ENCODE peak calls at places on chromosome 10, in eight cellular contexts. J is heart left ventricle; T is CD4-positive, CD25-positive, alpha-beta regulatory T cell; I is MM.1S; Z is spleen; D is body of pancreas; X is mucosa of descending colon; S is aorta. P is an unnamed sample. For H3K9me3, the result is how much of the 10 kb centered on the place peaks cover.

GRCh38 chr10:96814264-96814663 is 17.8 kb upstream of the LCOR start:
- DNase-seq in J (no peak), T (no peak), I (no peak), Z (no peak), D (no peak), X (no peak), S (no peak), P (peak)

GRCh38 chr10:128867119-128867518 is 599.9 kb upstream of the MGMT start:
- DNase-seq in J (no peak), T (no peak), I (no peak), Z (no peak), D (no peak), X (no peak), S (no peak), P (no peak)

GRCh38 chr10:43075612-43076003 is 1.3 kb upstream of the RET start:
- DNase-seq in J (no peak), T (no peak), I (no peak), Z (no peak), D (no peak), X (peak), S (no peak), P (no peak)

GRCh38 chr10:110486680-110487410 is 10.9 kb upstream of the DUSP5 start:
- DNase-seq in J (no peak), T (no peak), I (no peak), Z (no peak), D (no peak), X (no peak), S (no peak), P (no peak)

GRCh38 chr10:15859865-15860691 is at the start of gene MINDY3:
- DNase-seq in J (peak), T (peak), I (peak), Z (peak), D (peak), X (peak), S (peak), P (peak)

GRCh38 chr10:23293145-23293724 is 51.4 kb downstream of the C10orf67 start:
- DNase-seq in J (no peak), T (peak), I (peak), Z (no peak), D (peak), X (peak), S (no peak), P (no peak)

GRCh38 chr10:104424719-104425118 is 71.1 kb downstream of the CFAP58 start:
- DNase-seq in J (no peak), T (peak), I (no peak), Z (no peak), D (no peak), X (no peak), S (no peak), P (no peak)

GRCh38 chr10:53841746-53842145 is 959.3 kb downstream of the PCDH15 start:
- DNase-seq in J (no peak), T (no peak), I (no peak), Z (no peak), D (no peak), X (no peak), S (no peak), P (no peak)

GRCh38 chr10:120460776-120461175 is 3.7 kb downstream of the PLPP4 start:
- DNase-seq in J (no peak), T (no peak), I (no peak), Z (no peak), D (no peak), X (no peak), S (no peak), P (peak)

GRCh38 chr10:90167174-90168064 is 466.0 kb downstream of the KIF20B start:
- DNase-seq in J (no peak), T (no peak), I (no peak), Z (no peak), D (no peak), X (no peak), S (no peak), P (no peak)

GRCh38 chr10:71804067-71804466 is 30.7 kb upstream of the VSIR start:
- DNase-seq in J (no peak), T (no peak), I (no peak), Z (peak), D (peak), X (no peak), S (peak), P (no peak)

GRCh38 chr10:26697163-26697921 is at the start of gene PDSS1:
- DNase-seq in J (peak), T (peak), I (peak), Z (peak), D (peak), X (peak), S (peak), P (peak)

GRCh38 chr10:92914478-92915066 is 66.3 kb downstream of the EXOC6 start:
- DNase-seq in J (peak), T (peak), I (peak), Z (no peak), D (peak), X (peak), S (no peak), P (peak)

GRCh38 chr10:72564596-72564995 is 61.3 kb downstream of the MICU1 start:
- DNase-seq in J (no peak), T (no peak), I (no peak), Z (no peak), D (no peak), X (no peak), S (no peak), P (peak)

GRCh38 chr10:46251857-46252847 is 34.6 kb upstream of the ANTXRL start:
- DNase-seq in J (no peak), T (no peak), I (no peak), Z (no peak), D (no peak), X (no peak), S (no peak), P (no peak)

GRCh38 chr10:101019440-101019703 is 11.6 kb downstream of the PDZD7 start:
- DNase-seq in J (no peak), T (no peak), I (no peak), Z (no peak), D (no peak), X (no peak), S (no peak), P (no peak)

GRCh38 chr10:62980697-62981495 is 152.2 kb upstream of the NRBF2 start:
- DNase-seq in J (no peak), T (no peak), I (no peak), Z (no peak), D (no peak), X (no peak), S (no peak), P (no peak)

GRCh38 chr10:25059990-25060389 is 43.6 kb downstream of the THNSL1 start:
- DNase-seq in J (no peak), T (no peak), I (no peak), Z (no peak), D (peak), X (peak), S (peak), P (peak)

GRCh38 chr10:74743401-74743800 is 83.0 kb upstream of the KAT6B start:
- DNase-seq in J (no peak), T (no peak), I (no peak), Z (no peak), D (no peak), X (no peak), S (no peak), P (no peak)

GRCh38 chr10:97991875-97992274 is 38.5 kb downstream of the CRTAC1 start:
- DNase-seq in J (no peak), T (no peak), I (no peak), Z (no peak), D (no peak), X (peak), S (no peak), P (peak)

GRCh38 chr10:104045151-104046089 is 40.3 kb downstream of the COL17A1 start:
- DNase-seq in J (peak), T (no peak), I (peak), Z (no peak), D (peak), X (peak), S (peak), P (peak)

GRCh38 chr10:133458710-133459453 is 5.1 kb downstream of the SCART1 start:
- DNase-seq in J (no peak), T (no peak), I (no peak), Z (peak), D (no peak), X (no peak), S (peak), P (no peak)

GRCh38 chr10:133460208-133460769 is 6.5 kb downstream of the SCART1 start:
- DNase-seq in J (no peak), T (no peak), I (no peak), Z (no peak), D (no peak), X (no peak), S (no peak), P (no peak)

GRCh38 chr10:133461027-133461426 is 7.3 kb downstream of the SCART1 start:
- DNase-seq in J (no peak), T (no peak), I (no peak), Z (no peak), D (no peak), X (no peak), S (no peak), P (no peak)

GRCh38 chr10:133458021-133458709 is 4.4 kb downstream of the SCART1 start:
- DNase-seq in J (no peak), T (no peak), I (no peak), Z (no peak), D (no peak), X (no peak), S (peak), P (no peak)

GRCh38 chr10:133459454-133460207 is 5.9 kb downstream of the SCART1 start:
- DNase-seq in J (no peak), T (no peak), I (no peak), Z (peak), D (no peak), X (no peak), S (peak), P (no peak)
- H3K9me3 ChIP-seq in J (under half), T (under half), I (under half), Z (under half), D (under half), X (under half), S (under half), P (under half)

GRCh38 chr10:61904711-61905445 is 3.4 kb downstream of the ARID5B start:
- DNase-seq in J (no peak), T (peak), I (peak), Z (no peak), D (peak), X (peak), S (no peak), P (peak)
- H3K4me3 ChIP-seq in J (no peak), T (peak), I (peak), Z (peak), D (no peak), X (no peak), S (peak), P (peak)

GRCh38 chr10:21826725-21827124 is 176.8 kb downstream of the DNAJC1 start:
- DNase-seq in J (no peak), T (no peak), I (no peak), Z (no peak), D (no peak), X (no peak), S (no peak), P (no peak)
- H3K9me3 ChIP-seq in J (under half), T (under half), I (under half), Z (half or more), D (under half), X (half or more), S (under half), P (under half)

DNA sequence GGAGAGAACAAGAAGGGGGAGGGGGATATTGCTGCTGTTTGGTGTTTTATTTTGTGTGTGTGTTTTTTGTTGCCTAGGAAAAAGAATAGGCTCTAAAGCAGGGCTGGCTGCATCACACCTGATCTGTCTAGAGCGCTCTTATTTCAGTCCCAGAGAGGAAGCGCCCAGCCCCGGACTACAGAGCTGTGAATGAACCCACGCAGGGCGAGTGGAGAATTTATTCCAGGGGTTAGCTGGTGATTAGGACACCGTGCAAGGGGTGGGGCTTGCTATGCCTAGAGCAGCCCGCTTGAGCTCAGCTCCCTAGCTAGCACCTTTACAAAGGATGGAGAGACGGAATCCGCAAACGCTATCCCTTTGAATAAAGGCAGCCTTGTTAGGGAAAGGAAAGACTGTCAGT is 642 bp upstream of the FAM13C start:
- DNase-seq in J (peak), T (no peak), I (no peak), Z (no peak), D (peak), X (peak), S (peak), P (peak)
- H3K4me3 ChIP-seq in J (peak), T (no peak), I (peak), Z (peak), D (no peak), X (no peak), S (peak), P (peak)

GRCh38 chr10:49783645-49784044 is 21.5 kb upstream of the OGDHL start:
- DNase-seq in J (no peak), T (no peak), I (no peak), Z (no peak), D (no peak), X (no peak), S (no peak), P (no peak)
- H3K9me3 ChIP-seq in J (under half), T (under half), I (under half), Z (under half), D (under half), X (under half), S (under half), P (under half)

GRCh38 chr10:108471420-108471819 is 1306.9 kb upstream of the SORCS1 start:
- DNase-seq in J (no peak), T (no peak), I (no peak), Z (no peak), D (no peak), X (no peak), S (no peak), P (no peak)

GRCh38 chr10:108461976-108462375 is 1297.5 kb upstream of the SORCS1 start:
- DNase-seq in J (no peak), T (no peak), I (no peak), Z (no peak), D (no peak), X (no peak), S (no peak), P (no peak)

GRCh38 chr10:108469940-108470339 is 1305.4 kb upstream of the SORCS1 start:
- DNase-seq in J (no peak), T (no peak), I (no peak), Z (no peak), D (no peak), X (no peak), S (no peak), P (no peak)

GRCh38 chr10:108465871-108466641 is 1301.5 kb upstream of the SORCS1 start:
- DNase-seq in J (peak), T (no peak), I (no peak), Z (peak), D (peak), X (peak), S (peak), P (peak)
- H3K4me3 ChIP-seq in J (peak), T (no peak), I (no peak), Z (peak), D (peak), X (no peak), S (peak), P (peak)

GRCh38 chr10:133444342-133445267 is 9.1 kb upstream of the SCART1 start:
- DNase-seq in J (no peak), T (no peak), I (no peak), Z (no peak), D (no peak), X (no peak), S (peak), P (no peak)
- H3K9me3 ChIP-seq in J (under half), T (under half), I (under half), Z (under half), D (under half), X (under half), S (under half), P (under half)

GRCh38 chr10:115710136-115710535 is 562.9 kb downstream of the GFRA1 start:
- DNase-seq in J (no peak), T (no peak), I (no peak), Z (no peak), D (no peak), X (no peak), S (no peak), P (no peak)
- H3K4me3 ChIP-seq in J (no peak), T (no peak), I (no peak), Z (no peak), D (no peak), X (no peak), S (no peak), P (no peak)

DNA sequence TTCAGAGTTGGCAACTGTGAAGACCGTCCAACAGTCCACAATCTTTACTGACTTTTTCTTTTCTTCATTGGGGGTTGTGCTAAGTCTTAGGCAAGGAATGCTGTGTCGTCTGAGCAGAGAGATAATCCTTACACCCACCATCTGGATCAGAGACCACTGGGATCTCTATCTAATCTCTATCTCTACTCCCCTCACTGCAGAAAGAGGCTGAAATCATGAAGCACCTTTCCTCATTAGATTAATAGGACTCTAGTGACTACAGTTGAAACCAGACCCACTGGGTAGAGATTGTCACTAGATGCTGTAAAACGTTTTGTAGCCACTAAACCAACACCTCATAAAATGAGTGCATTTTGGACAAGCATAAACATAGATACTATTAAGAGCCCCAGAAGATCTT is 387.4 kb upstream of the CELF2 start:
- DNase-seq in J (no peak), T (no peak), I (no peak), Z (no peak), D (no peak), X (no peak), S (no peak), P (no peak)
- H3K9me3 ChIP-seq in J (under half), T (under half), I (under half), Z (under half), D (under half), X (under half), S (under half), P (under half)

GRCh38 chr10:60729106-60729505 is 49.2 kb upstream of the CDK1 start:
- DNase-seq in J (no peak), T (no peak), I (no peak), Z (no peak), D (no peak), X (no peak), S (no peak), P (no peak)

GRCh38 chr10:60732240-60733188 is 45.8 kb upstream of the CDK1 start:
- DNase-seq in J (no peak), T (peak), I (peak), Z (peak), D (peak), X (peak), S (peak), P (peak)

GRCh38 chr10:60733189-60733815 is 45.0 kb upstream of the CDK1 start:
- DNase-seq in J (no peak), T (no peak), I (peak), Z (peak), D (peak), X (peak), S (peak), P (peak)

GRCh38 chr10:60733826-60734225 is 44.5 kb upstream of the CDK1 start:
- DNase-seq in J (no peak), T (no peak), I (no peak), Z (no peak), D (no peak), X (peak), S (no peak), P (no peak)

GRCh38 chr10:60731134-60731883 is 47.0 kb upstream of the CDK1 start:
- DNase-seq in J (no peak), T (peak), I (peak), Z (no peak), D (peak), X (peak), S (no peak), P (no peak)
- H3K4me3 ChIP-seq in J (no peak), T (peak), I (peak), Z (peak), D (no peak), X (no peak), S (no peak), P (no peak)

P was measured in MG63.